ENCODE peak calls at places on chromosome 3, in four cellular contexts. F is A549, C is SK-N-SH, Y is K562. Q is an unnamed sample.

GRCh38 chr3:129514110-129514509 is 14.3 kb upstream of the RHO start:
- DNase-seq in Y (no peak), F (no peak), C (no peak), Q (no peak)

GRCh38 chr3:120780977-120781376 is 38.4 kb downstream of the GTF2E1 start:
- DNase-seq in C (no peak), Y (no peak), F (peak; percentile 48), Q (peak; percentile 93)

GRCh38 chr3:26484140-26484539 is 138.4 kb upstream of the LRRC3B start:
- DNase-seq in F (peak; percentile 15), Y (no peak), C (peak; percentile 17), Q (no peak)

GRCh38 chr3:135458539-135458938 is 507.0 kb upstream of the PPP2R3A start:
- DNase-seq in C (no peak), Y (no peak), F (no peak), Q (no peak)

GRCh38 chr3:29447946-29448632 is 167.2 kb downstream of the RBMS3 start:
- DNase-seq in C (no peak), Y (no peak), F (no peak), Q (no peak)

GRCh38 chr3:63578858-63579257 is 73.6 kb upstream of the SNTN start:
- DNase-seq in C (no peak), Y (no peak), F (no peak), Q (no peak)

GRCh38 chr3:64815195-64815627 is 127.4 kb upstream of the ADAMTS9 start:
- DNase-seq in C (peak; percentile 19), F (no peak), Y (no peak), Q (peak; percentile 59)

GRCh38 chr3:65004316-65004715 is 316.5 kb upstream of the ADAMTS9 start:
- DNase-seq in F (no peak), C (no peak), Y (no peak), Q (no peak)

GRCh38 chr3:9142346-9142745 is 107.1 kb downstream of the SRGAP3 start:
- DNase-seq in F (no peak), C (no peak), Y (no peak), Q (no peak)

GRCh38 chr3:122886951-122887350 is 92.1 kb downstream of the SLC49A4 start:
- DNase-seq in Y (no peak), C (no peak), F (no peak), Q (no peak)

GRCh38 chr3:123150449-123150954 is 51.2 kb upstream of the SEC22A start:
- DNase-seq in F (no peak), C (no peak), Y (no peak), Q (no peak)

GRCh38 chr3:193890036-193890897 is 245.7 kb upstream of the HES1 start:
- DNase-seq in F (no peak), C (no peak), Y (no peak), Q (no peak)

GRCh38 chr3:51099794-51100542 is 285.1 kb upstream of the MANF start:
- DNase-seq in Y (peak; percentile 23), F (peak; percentile 49), C (peak; percentile 55), Q (peak; percentile 47)
- TF ChIP-seq RCOR1 in Y (no peak), F (no peak), C (no peak), Q (no peak)

DNA sequence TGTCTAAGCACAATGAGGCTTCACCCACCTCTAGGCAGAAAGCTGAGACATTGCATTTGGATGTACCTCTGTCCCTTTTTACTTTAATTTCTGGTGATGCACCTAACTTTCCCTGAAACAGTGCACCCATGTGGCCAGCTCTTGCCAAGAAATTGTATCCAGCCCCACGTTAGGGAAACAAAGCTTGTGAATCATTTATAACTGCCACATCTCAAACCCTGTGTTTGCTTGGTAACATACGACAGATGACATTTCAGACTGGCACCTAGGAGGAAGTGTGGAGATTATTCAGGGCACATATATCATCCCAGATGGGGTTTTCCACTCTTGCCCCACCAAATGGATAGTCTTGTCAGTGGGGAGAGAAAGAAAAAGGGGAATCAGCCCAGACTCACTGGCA is 2.1 kb downstream of the CYB561D2 start:
- DNase-seq in C (no peak), Y (no peak), F (peak; percentile 56), Q (peak; percentile 29)
- TF ChIP-seq CTCF in C (peak; percentile 49), Y (peak; percentile 36), F (peak; percentile 9), Q (peak; percentile 31)

GRCh38 chr3:58117561-58118305 is 93.0 kb downstream of the DNASE1L3 start:
- DNase-seq in F (no peak), C (no peak), Y (no peak), Q (peak; percentile 22)
- TF ChIP-seq RCOR1 in F (no peak), C (no peak), Y (no peak), Q (no peak)

GRCh38 chr3:142981108-142981507 is 17.6 kb upstream of the PAQR9 start:
- DNase-seq in Y (no peak), F (peak; percentile 39), C (no peak), Q (no peak)
- TF ChIP-seq CTCF in Y (peak; percentile 30), F (no peak), C (no peak), Q (no peak)

DNA sequence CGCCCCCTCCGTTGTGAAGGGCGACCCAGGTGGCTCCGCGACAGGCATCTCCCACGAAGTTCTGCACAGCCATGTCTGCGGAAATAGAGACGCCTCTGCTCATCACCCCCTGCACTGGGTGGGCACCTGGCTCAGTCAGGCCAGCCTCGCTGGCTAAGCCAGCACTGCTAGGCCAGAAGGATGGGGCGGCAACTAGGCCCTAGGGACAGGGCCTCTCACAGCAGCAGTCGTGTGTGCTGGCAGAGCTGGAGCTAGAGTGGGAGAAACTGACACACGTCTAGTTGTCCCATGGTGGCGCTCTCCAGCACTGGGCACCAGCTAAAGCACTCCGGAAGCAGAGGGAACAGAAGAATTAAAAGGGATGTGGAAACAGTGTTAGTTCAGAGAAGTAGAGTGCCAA is 12.5 kb upstream of the ZXDC start:
- DNase-seq in C (no peak), Y (no peak), F (no peak), Q (no peak)
- TF ChIP-seq RCOR1 in C (no peak), Y (no peak), F (no peak), Q (no peak)

DNA sequence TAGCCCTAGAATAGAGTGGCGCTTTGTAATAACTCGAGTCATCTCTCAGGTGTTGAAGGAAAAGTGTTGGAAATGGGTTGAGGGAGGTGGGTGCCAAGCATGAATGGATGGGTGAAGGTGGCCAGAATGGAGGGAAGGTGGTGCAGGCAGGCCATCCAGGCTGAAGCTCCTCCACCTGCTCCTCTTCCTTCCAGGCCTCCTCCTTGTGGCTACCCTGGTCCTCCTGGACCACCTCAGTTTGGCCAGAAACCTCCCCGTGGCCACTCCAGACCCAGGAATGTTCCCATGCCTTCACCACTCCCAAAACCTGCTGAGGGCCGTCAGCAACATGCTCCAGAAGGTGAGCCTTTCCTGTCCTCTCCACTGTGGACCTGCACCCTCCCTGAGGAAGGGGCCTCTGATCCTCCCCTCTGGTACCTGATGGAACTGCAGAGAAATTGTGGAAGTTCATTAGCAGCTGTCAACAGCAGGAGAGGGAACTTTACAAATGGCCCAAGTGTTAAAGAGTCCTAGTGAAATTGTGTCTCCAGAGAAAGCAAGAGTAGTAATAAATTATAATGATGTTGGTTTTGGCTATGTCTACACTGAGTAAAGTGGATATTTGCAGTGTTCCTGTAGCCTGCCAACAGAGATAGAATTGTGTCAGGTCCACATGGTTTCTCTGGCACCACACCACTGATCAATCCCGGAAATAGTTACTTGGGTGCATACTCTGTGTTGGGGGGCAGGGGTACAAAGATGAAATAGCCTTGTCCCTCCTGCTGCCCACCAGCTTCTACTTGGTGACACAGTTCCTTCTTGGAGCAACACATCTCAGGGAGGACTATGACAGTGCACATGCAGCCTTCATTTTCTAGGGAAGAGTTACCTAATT is 1.6 kb downstream of the IL12A start:
- DNase-seq in F (no peak), C (peak; percentile 19), Y (no peak), Q (no peak)
- TF ChIP-seq CTCF in F (no peak), C (no peak), Y (no peak), Q (no peak)

GRCh38 chr3:73667889-73668288 is 43.1 kb upstream of the PDZRN3 start:
- DNase-seq in C (no peak), Y (no peak), F (no peak), Q (no peak)

GRCh38 chr3:73664389-73664788 is 39.6 kb upstream of the PDZRN3 start:
- DNase-seq in F (no peak), C (no peak), Y (no peak), Q (no peak)

GRCh38 chr3:73668366-73668765 is 43.6 kb upstream of the PDZRN3 start:
- DNase-seq in F (no peak), C (no peak), Y (no peak), Q (no peak)

GRCh38 chr3:73663495-73663894 is 38.8 kb upstream of the PDZRN3 start:
- DNase-seq in C (no peak), Y (no peak), F (no peak), Q (no peak)

DNA sequence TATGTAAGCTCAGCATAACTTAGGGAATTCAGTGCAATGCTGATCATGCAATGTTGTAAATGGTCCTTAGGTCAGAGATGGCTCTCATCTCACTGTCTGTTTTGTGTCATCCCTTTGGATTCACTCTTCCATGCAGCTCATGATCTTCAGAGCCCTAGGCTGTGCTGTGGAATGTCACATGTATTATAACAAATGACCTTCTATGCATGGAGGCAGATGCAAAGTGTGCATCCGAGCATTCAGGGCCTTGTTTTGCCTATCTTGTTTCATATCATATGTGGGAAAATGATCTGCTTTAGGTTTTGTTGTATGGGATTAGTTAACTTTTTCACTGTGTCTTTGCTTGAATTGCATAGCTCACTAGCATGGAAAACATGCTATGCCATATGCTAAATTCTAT is 40.6 kb upstream of the PDZRN3 start:
- DNase-seq in F (no peak), Y (no peak), C (peak; percentile 24), Q (no peak)
- TF ChIP-seq RCOR1 in F (no peak), Y (no peak), C (peak; percentile 61), Q (no peak)

GRCh38 chr3:56557815-56558170 is 818 bp downstream of the CCDC66 start:
- DNase-seq in Y (no peak), C (no peak), F (no peak), Q (no peak)

GRCh38 chr3:56556908-56557814 is at the start of gene CCDC66:
- DNase-seq in F (peak; percentile 93), Y (peak; percentile 94), C (peak; percentile 96), Q (peak; percentile 90)
- TF ChIP-seq CTCF in F (peak; percentile 56), Y (peak; percentile 67), C (peak; percentile 70), Q (peak; percentile 60)

DNA sequence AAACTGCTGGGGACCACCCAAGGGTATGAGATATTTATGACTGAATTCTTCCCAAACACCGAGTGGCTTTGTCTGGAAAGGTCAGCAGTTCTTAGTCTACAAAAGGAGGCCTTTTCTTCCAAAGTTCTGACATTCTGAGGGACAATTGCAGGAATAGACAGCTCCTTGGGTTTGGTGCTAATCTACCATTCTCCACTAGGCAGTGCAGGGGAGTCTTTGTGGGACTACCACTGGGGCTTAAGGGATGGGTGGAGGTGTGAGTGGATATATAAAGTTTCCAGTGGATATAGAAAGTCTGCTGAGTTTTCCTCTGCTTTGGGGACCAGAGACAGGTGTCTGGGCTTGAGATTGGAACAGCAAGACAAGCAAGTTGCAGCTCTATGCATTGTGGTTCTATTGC is 62.7 kb downstream of the EXOG start:
- DNase-seq in Y (no peak), F (no peak), C (no peak), Q (no peak)
- TF ChIP-seq RCOR1 in Y (no peak), F (no peak), C (no peak), Q (no peak)

GRCh38 chr3:136708339-136708985 is 43.7 kb downstream of the STAG1 start:
- DNase-seq in C (no peak), Y (no peak), F (no peak), Q (no peak)
- TF ChIP-seq CTCF in C (no peak), Y (no peak), F (no peak), Q (no peak)

Q was measured in IMR-90.